ENCODE peak calls at places on chromosomes 11 and 22, in nine cellular contexts. One of them, this sample, is unnamed. For H3K36me3, the result is how much of the 10 kb centered on the place peaks cover.

GRCh38 chr22:40036591-40037225 is 42.0 kb downstream of the FAM83F start:
- DNase-seq in aorta: peak
- DNase-seq in fibroblast of lung: peak
- DNase-seq in adrenal gland: peak
- DNase-seq in CD8-positive, alpha-beta T cell: peak
- DNase-seq in psoas muscle: peak
- DNase-seq in cardiac muscle cell: peak
- DNase-seq in left ventricle myocardium inferior: peak
- DNase-seq in mesendoderm: peak
- DNase-seq in this sample: peak

GRCh38 chr11:28757725-28758515 is 649.7 kb downstream of the METTL15 start:
- DNase-seq in cardiac muscle cell: no peak
- DNase-seq in left ventricle myocardium inferior: no peak
- DNase-seq in CD8-positive, alpha-beta T cell: no peak
- DNase-seq in psoas muscle: no peak
- DNase-seq in adrenal gland: no peak
- DNase-seq in mesendoderm: no peak
- DNase-seq in fibroblast of lung: peak
- DNase-seq in aorta: no peak
- DNase-seq in this sample: no peak

GRCh38 chr11:128469220-128469619 is 118.1 kb downstream of the ETS1 start:
- DNase-seq in cardiac muscle cell: no peak
- DNase-seq in CD8-positive, alpha-beta T cell: no peak
- DNase-seq in left ventricle myocardium inferior: no peak
- DNase-seq in mesendoderm: no peak
- DNase-seq in psoas muscle: no peak
- DNase-seq in fibroblast of lung: no peak
- DNase-seq in adrenal gland: no peak
- DNase-seq in aorta: no peak
- DNase-seq in this sample: no peak

GRCh38 chr22:48402591-48403031 is 1425.1 kb downstream of the BRD1 start:
- DNase-seq in fibroblast of lung: no peak
- DNase-seq in CD8-positive, alpha-beta T cell: no peak
- DNase-seq in cardiac muscle cell: no peak
- DNase-seq in mesendoderm: no peak
- DNase-seq in aorta: no peak
- DNase-seq in psoas muscle: no peak
- DNase-seq in adrenal gland: peak
- DNase-seq in left ventricle myocardium inferior: no peak
- DNase-seq in this sample: no peak

GRCh38 chr11:70365536-70365912 is 32.8 kb upstream of the CTTN start:
- DNase-seq in aorta: peak
- DNase-seq in psoas muscle: no peak
- DNase-seq in mesendoderm: no peak
- DNase-seq in adrenal gland: no peak
- DNase-seq in left ventricle myocardium inferior: no peak
- DNase-seq in fibroblast of lung: no peak
- DNase-seq in CD8-positive, alpha-beta T cell: no peak
- DNase-seq in cardiac muscle cell: no peak
- DNase-seq in this sample: no peak

GRCh38 chr11:68403424-68403823 is 57.1 kb upstream of the PPP6R3 start:
- DNase-seq in left ventricle myocardium inferior: no peak
- DNase-seq in aorta: no peak
- DNase-seq in fibroblast of lung: no peak
- DNase-seq in cardiac muscle cell: no peak
- DNase-seq in psoas muscle: no peak
- DNase-seq in CD8-positive, alpha-beta T cell: no peak
- DNase-seq in mesendoderm: no peak
- DNase-seq in adrenal gland: no peak
- DNase-seq in this sample: no peak

GRCh38 chr22:44067901-44068300 is 43.8 kb downstream of the PARVB start:
- DNase-seq in mesendoderm: no peak
- DNase-seq in CD8-positive, alpha-beta T cell: no peak
- DNase-seq in left ventricle myocardium inferior: no peak
- DNase-seq in aorta: no peak
- DNase-seq in fibroblast of lung: no peak
- DNase-seq in cardiac muscle cell: no peak
- DNase-seq in psoas muscle: no peak
- DNase-seq in adrenal gland: no peak
- DNase-seq in this sample: no peak

GRCh38 chr22:24450600-24450999 is 23.2 kb downstream of the ADORA2A start:
- DNase-seq in mesendoderm: peak
- DNase-seq in psoas muscle: no peak
- DNase-seq in aorta: no peak
- DNase-seq in fibroblast of lung: no peak
- DNase-seq in adrenal gland: peak
- DNase-seq in left ventricle myocardium inferior: peak
- DNase-seq in CD8-positive, alpha-beta T cell: no peak
- DNase-seq in cardiac muscle cell: peak
- DNase-seq in this sample: no peak

GRCh38 chr22:46951326-46951725 is 188.9 kb downstream of the TBC1D22A start:
- DNase-seq in left ventricle myocardium inferior: no peak
- DNase-seq in mesendoderm: no peak
- DNase-seq in aorta: no peak
- DNase-seq in adrenal gland: peak
- DNase-seq in CD8-positive, alpha-beta T cell: no peak
- DNase-seq in fibroblast of lung: no peak
- DNase-seq in cardiac muscle cell: no peak
- DNase-seq in psoas muscle: no peak
- DNase-seq in this sample: no peak

GRCh38 chr11:13923716-13924650 is 38.5 kb upstream of the SPON1 start:
- DNase-seq in cardiac muscle cell: no peak
- DNase-seq in fibroblast of lung: no peak
- DNase-seq in left ventricle myocardium inferior: no peak
- DNase-seq in adrenal gland: no peak
- DNase-seq in mesendoderm: no peak
- DNase-seq in CD8-positive, alpha-beta T cell: peak
- DNase-seq in aorta: no peak
- DNase-seq in psoas muscle: no peak
- DNase-seq in this sample: peak

GRCh38 chr11:132234878-132235277 is 864.5 kb downstream of the NTM start:
- DNase-seq in aorta: no peak
- DNase-seq in fibroblast of lung: peak
- DNase-seq in CD8-positive, alpha-beta T cell: no peak
- DNase-seq in psoas muscle: no peak
- DNase-seq in cardiac muscle cell: no peak
- DNase-seq in adrenal gland: no peak
- DNase-seq in mesendoderm: no peak
- DNase-seq in left ventricle myocardium inferior: no peak
- DNase-seq in this sample: no peak

GRCh38 chr11:122267602-122268001 is 151.6 kb upstream of the BLID start:
- DNase-seq in psoas muscle: no peak
- DNase-seq in CD8-positive, alpha-beta T cell: no peak
- DNase-seq in cardiac muscle cell: peak
- DNase-seq in adrenal gland: no peak
- DNase-seq in aorta: no peak
- DNase-seq in left ventricle myocardium inferior: no peak
- DNase-seq in mesendoderm: peak
- DNase-seq in fibroblast of lung: peak
- DNase-seq in this sample: no peak

DNA sequence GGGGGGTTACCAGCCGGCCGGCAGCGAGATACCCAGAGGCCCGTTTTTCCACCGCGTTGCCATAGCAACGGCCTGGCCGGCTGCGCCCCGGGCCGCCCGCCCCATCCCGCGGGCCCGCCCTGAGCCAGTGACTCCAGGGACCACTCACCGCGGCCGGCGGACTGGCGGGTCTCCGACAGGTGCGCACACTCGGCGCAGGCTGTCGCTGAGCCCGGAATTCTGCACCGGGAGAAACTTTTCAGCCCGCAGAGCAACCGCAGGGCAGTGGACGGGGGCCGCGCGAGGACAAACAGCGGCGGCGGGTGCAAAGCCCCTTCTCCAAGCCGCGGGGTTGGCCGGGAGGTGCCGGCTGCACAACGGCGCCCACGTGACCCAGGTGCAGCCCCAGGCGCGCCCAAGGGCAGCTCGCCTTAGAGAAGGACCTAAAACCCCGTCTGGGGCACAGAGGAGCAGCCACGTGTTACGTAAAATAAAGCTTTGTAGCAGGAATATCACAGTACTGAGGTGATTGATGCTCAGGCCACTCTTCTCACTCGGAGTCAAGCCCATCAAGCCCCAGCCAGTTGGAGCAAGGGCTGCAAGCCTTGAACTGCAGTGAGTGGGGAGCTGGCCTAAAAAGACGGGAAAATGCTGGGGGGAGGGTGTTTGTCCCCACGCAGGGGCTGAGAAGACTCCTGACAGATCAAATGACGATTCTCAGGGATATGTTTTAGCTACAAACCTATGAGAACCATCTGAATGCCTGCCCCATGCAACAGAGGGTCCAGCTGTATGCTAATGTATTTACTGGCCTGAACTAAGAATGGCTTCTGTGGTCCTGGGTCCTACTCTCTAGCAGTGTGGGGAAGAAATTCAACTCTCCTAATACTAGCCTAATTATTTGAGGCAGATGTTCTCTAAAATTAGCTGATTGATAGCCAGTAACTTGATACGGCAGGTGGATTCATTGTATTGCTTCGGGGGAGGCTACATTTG is at the start of gene STK33:
- DNase-seq in mesendoderm: peak
- DNase-seq in aorta: no peak
- DNase-seq in CD8-positive, alpha-beta T cell: peak
- DNase-seq in cardiac muscle cell: peak
- DNase-seq in adrenal gland: peak
- DNase-seq in left ventricle myocardium inferior: peak
- DNase-seq in fibroblast of lung: peak
- DNase-seq in psoas muscle: peak
- DNase-seq in this sample: no peak
- H3K27ac ChIP-seq in mesendoderm: no peak
- H3K27ac ChIP-seq in aorta: no peak
- H3K27ac ChIP-seq in CD8-positive, alpha-beta T cell: no peak
- H3K27ac ChIP-seq in cardiac muscle cell: no peak
- H3K27ac ChIP-seq in adrenal gland: no peak
- H3K27ac ChIP-seq in left ventricle myocardium inferior: peak
- H3K27ac ChIP-seq in fibroblast of lung: no peak
- H3K27ac ChIP-seq in psoas muscle: no peak
- H3K27ac ChIP-seq in this sample: no peak

DNA sequence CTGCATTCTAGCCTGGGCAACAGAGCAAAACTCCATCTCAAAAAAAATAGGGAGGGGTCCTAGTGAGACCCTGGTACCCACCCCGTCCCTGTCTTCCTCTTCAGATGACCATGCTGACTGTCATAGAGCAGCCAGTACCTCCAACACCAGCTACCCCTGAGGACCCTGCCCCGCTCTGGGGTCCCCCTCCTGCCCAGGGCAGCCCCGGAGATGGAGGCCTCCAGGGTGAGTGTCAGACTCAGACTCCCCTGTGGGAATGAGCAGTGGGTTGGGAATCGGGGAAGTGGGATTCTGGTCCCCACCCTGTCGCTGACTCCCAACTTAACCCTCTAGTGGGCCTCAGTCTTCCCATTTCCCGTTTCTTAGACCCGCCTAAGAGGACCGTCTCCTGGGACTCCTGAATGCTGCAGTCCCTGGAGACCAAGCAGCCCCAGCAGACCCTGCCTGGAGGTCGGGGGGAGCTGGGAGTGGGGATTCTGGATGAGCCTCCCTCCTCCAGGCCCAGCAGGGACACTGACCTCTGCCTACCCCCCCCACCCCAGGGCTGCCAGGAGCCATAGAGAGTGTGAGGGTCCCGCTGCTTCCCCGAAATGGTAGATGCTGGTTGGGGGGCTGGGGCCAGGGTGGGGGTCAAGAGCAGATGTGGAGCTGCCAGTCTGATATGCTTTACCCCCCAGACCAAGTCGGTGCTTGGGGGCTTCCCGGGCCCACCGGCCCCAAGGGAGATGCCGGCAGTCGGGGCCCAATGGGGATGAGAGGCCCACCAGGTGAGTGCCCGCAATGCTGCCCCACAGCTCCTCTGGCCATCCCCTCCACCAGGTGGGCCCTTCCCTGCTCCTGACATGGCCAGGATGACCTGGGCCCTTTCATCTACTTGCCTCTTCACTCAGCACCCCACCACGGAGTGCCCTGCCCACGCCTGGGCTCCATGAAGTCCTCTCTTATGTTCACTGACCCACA is 25.5 kb downstream of the EMID1 start:
- DNase-seq in cardiac muscle cell: no peak
- DNase-seq in CD8-positive, alpha-beta T cell: no peak
- DNase-seq in aorta: peak
- DNase-seq in left ventricle myocardium inferior: no peak
- DNase-seq in mesendoderm: no peak
- DNase-seq in fibroblast of lung: no peak
- DNase-seq in psoas muscle: no peak
- DNase-seq in adrenal gland: no peak
- DNase-seq in this sample: no peak
- H3K4me3 ChIP-seq in cardiac muscle cell: no peak
- H3K4me3 ChIP-seq in CD8-positive, alpha-beta T cell: no peak
- H3K4me3 ChIP-seq in aorta: no peak
- H3K4me3 ChIP-seq in left ventricle myocardium inferior: no peak
- H3K4me3 ChIP-seq in mesendoderm: no peak
- H3K4me3 ChIP-seq in fibroblast of lung: no peak
- H3K4me3 ChIP-seq in psoas muscle: no peak
- H3K4me3 ChIP-seq in adrenal gland: no peak
- H3K4me3 ChIP-seq in this sample: no peak

GRCh38 chr22:31229402-31230140 is 17.5 kb downstream of the LIMK2 start:
- DNase-seq in cardiac muscle cell: no peak
- DNase-seq in adrenal gland: peak
- DNase-seq in psoas muscle: peak
- DNase-seq in CD8-positive, alpha-beta T cell: no peak
- DNase-seq in mesendoderm: no peak
- DNase-seq in left ventricle myocardium inferior: peak
- DNase-seq in aorta: peak
- DNase-seq in fibroblast of lung: peak
- DNase-seq in this sample: no peak

GRCh38 chr22:31228425-31228824 is 16.3 kb downstream of the LIMK2 start:
- DNase-seq in fibroblast of lung: no peak
- DNase-seq in adrenal gland: no peak
- DNase-seq in aorta: no peak
- DNase-seq in left ventricle myocardium inferior: no peak
- DNase-seq in psoas muscle: no peak
- DNase-seq in mesendoderm: no peak
- DNase-seq in cardiac muscle cell: no peak
- DNase-seq in CD8-positive, alpha-beta T cell: no peak
- DNase-seq in this sample: no peak

GRCh38 chr22:31223786-31224191 is 11.7 kb downstream of the LIMK2 start:
- DNase-seq in cardiac muscle cell: no peak
- DNase-seq in psoas muscle: no peak
- DNase-seq in aorta: no peak
- DNase-seq in fibroblast of lung: no peak
- DNase-seq in adrenal gland: no peak
- DNase-seq in left ventricle myocardium inferior: no peak
- DNase-seq in CD8-positive, alpha-beta T cell: no peak
- DNase-seq in mesendoderm: no peak
- DNase-seq in this sample: no peak

GRCh38 chr22:31230155-31230870 is 18.2 kb downstream of the LIMK2 start:
- DNase-seq in aorta: no peak
- DNase-seq in psoas muscle: no peak
- DNase-seq in cardiac muscle cell: no peak
- DNase-seq in fibroblast of lung: peak
- DNase-seq in adrenal gland: no peak
- DNase-seq in mesendoderm: no peak
- DNase-seq in CD8-positive, alpha-beta T cell: no peak
- DNase-seq in left ventricle myocardium inferior: no peak
- DNase-seq in this sample: no peak

GRCh38 chr22:31227186-31227585 is 15.1 kb downstream of the LIMK2 start:
- DNase-seq in adrenal gland: no peak
- DNase-seq in aorta: no peak
- DNase-seq in fibroblast of lung: no peak
- DNase-seq in mesendoderm: no peak
- DNase-seq in left ventricle myocardium inferior: no peak
- DNase-seq in cardiac muscle cell: no peak
- DNase-seq in CD8-positive, alpha-beta T cell: no peak
- DNase-seq in psoas muscle: no peak
- DNase-seq in this sample: no peak
- H3K36me3 ChIP-seq in adrenal gland: under half
- H3K36me3 ChIP-seq in aorta: under half
- H3K36me3 ChIP-seq in fibroblast of lung: under half
- H3K36me3 ChIP-seq in mesendoderm: under half
- H3K36me3 ChIP-seq in left ventricle myocardium inferior: under half
- H3K36me3 ChIP-seq in cardiac muscle cell: under half
- H3K36me3 ChIP-seq in CD8-positive, alpha-beta T cell: under half
- H3K36me3 ChIP-seq in psoas muscle: under half
- H3K36me3 ChIP-seq in this sample: under half

GRCh38 chr11:34976496-34976895 is 60.1 kb downstream of the PDHX start:
- DNase-seq in left ventricle myocardium inferior: no peak
- DNase-seq in CD8-positive, alpha-beta T cell: no peak
- DNase-seq in mesendoderm: peak
- DNase-seq in cardiac muscle cell: no peak
- DNase-seq in aorta: no peak
- DNase-seq in fibroblast of lung: no peak
- DNase-seq in psoas muscle: no peak
- DNase-seq in adrenal gland: no peak
- DNase-seq in this sample: no peak
- H3K27ac ChIP-seq in left ventricle myocardium inferior: no peak
- H3K27ac ChIP-seq in CD8-positive, alpha-beta T cell: no peak
- H3K27ac ChIP-seq in mesendoderm: no peak
- H3K27ac ChIP-seq in cardiac muscle cell: no peak
- H3K27ac ChIP-seq in aorta: no peak
- H3K27ac ChIP-seq in fibroblast of lung: peak
- H3K27ac ChIP-seq in psoas muscle: no peak
- H3K27ac ChIP-seq in adrenal gland: no peak
- H3K27ac ChIP-seq in this sample: no peak